ENCODE peak calls at places on chromosomes 6 and 20, in five cellular contexts. F, N, K, S and P are unnamed samples.

GRCh38 chr20:48684501-48685041 is 143.2 kb downstream of the PREX1 start:
- DNase-seq in K (no peak), S (no peak), F (no peak), N (no peak), P (peak; percentile 64)

GRCh38 chr20:35601021-35601973 is 14.3 kb upstream of the SPAG4 start:
- DNase-seq in F (peak; percentile 72), K (peak; percentile 89), S (peak; percentile 72), N (peak; percentile 84), P (peak; percentile 83)

GRCh38 chr20:25629816-25630499 is 6.1 kb upstream of the NANP start:
- DNase-seq in S (no peak), F (no peak), N (no peak), K (no peak), P (no peak)

GRCh38 chr6:5036309-5036708 is 32.5 kb upstream of the RPP40 start:
- DNase-seq in N (no peak), K (no peak), F (peak; percentile 67), S (peak; percentile 62), P (no peak)

GRCh38 chr20:62631336-62632317 is 10.7 kb upstream of the SLCO4A1 start:
- DNase-seq in K (peak; percentile 26), S (no peak), F (no peak), N (no peak), P (no peak)

GRCh38 chr6:105318660-105319059 is 84.2 kb downstream of the PREP start:
- DNase-seq in N (no peak), S (peak; percentile 32), F (peak; percentile 51), K (no peak), P (no peak)

GRCh38 chr20:33791959-33792597 is 19.1 kb upstream of the CHMP4B start:
- DNase-seq in K (peak; percentile 75), S (peak; percentile 44), F (peak; percentile 37), N (peak; percentile 52), P (peak; percentile 51)

GRCh38 chr6:146962332-146962731 is 241.9 kb upstream of the STXBP5 start:
- DNase-seq in F (no peak), N (no peak), S (no peak), K (no peak), P (no peak)

GRCh38 chr20:62888910-62889309 is 27.3 kb upstream of the TCFL5 start:
- DNase-seq in F (no peak), K (no peak), S (no peak), N (no peak), P (no peak)

GRCh38 chr6:18115356-18115755 is 7.1 kb downstream of the NHLRC1 start:
- DNase-seq in K (no peak), F (no peak), N (no peak), S (no peak), P (no peak)

GRCh38 chr6:33116417-33116816 is 40.6 kb downstream of the HLA-DPB1 start:
- DNase-seq in N (no peak), F (no peak), K (no peak), S (no peak), P (no peak)

GRCh38 chr6:28124350-28124970 is at the start of gene ZSCAN16:
- DNase-seq in S (peak; percentile 85), N (peak; percentile 78), F (peak; percentile 79), K (peak; percentile 91), P (peak; percentile 78)

GRCh38 chr6:117558818-117559217 is 43.5 kb downstream of the GOPC start:
- DNase-seq in K (no peak), F (no peak), N (no peak), S (no peak), P (no peak)

GRCh38 chr6:134002821-134003220 is 49.6 kb downstream of the SLC2A12 start:
- DNase-seq in F (peak; percentile 37), K (no peak), S (no peak), N (no peak), P (no peak)

GRCh38 chr6:25882066-25882496 is 8.0 kb upstream of the SLC17A3 start:
- DNase-seq in N (peak; percentile 8), K (peak; percentile 64), F (no peak), S (no peak), P (no peak)

GRCh38 chr6:88538130-88538706 is 372.1 kb upstream of the CNR1 start:
- DNase-seq in N (peak; percentile 16), S (no peak), K (no peak), F (no peak), P (no peak)

GRCh38 chr6:143183735-143184134 is 123.0 kb downstream of the AIG1 start:
- DNase-seq in N (no peak), F (no peak), K (no peak), S (no peak), P (no peak)

GRCh38 chr6:7165736-7166296 is 58.1 kb downstream of the RREB1 start:
- DNase-seq in K (no peak), S (no peak), N (no peak), F (no peak), P (no peak)
- H3K4me1 ChIP-seq in K (peaks cover 79% of the 10 kb centered on the region), S (peaks cover 44% of the 10 kb centered on the region), N (peaks cover 25% of the 10 kb centered on the region), F (peaks cover 36% of the 10 kb centered on the region), P (peaks cover 84% of the 10 kb centered on the region)

DNA sequence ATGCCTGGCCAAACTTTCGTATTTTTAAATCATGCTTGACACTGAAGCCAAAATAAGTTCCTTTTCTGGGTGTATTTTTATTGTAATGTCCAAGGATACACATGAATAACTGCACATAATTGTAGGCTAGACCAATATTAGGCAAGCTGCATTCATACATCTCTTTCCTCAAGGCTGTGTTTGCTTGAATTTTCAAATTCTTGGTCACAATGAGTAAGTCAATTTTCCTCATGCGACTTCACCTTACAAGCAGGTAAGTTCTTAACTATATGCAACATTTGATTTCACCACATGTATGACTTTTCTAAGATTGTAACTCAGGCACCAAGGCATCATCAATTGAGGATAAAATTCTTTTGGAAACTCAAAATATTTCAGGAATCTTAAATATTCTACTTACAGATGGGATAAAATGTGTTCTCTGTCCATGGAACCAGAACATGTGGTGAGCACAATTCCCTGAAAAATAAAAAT is 112.4 kb upstream of the ZNF217 start:
- DNase-seq in K (no peak), N (no peak), S (no peak), F (peak; percentile 33), P (no peak)
- H3K27ac ChIP-seq in K (no peak overlapping the region), N (peak overlapping the region; percentile 30), S (peak overlapping the region; percentile 20), F (peak overlapping the region; percentile 71), P (no peak overlapping the region)

DNA sequence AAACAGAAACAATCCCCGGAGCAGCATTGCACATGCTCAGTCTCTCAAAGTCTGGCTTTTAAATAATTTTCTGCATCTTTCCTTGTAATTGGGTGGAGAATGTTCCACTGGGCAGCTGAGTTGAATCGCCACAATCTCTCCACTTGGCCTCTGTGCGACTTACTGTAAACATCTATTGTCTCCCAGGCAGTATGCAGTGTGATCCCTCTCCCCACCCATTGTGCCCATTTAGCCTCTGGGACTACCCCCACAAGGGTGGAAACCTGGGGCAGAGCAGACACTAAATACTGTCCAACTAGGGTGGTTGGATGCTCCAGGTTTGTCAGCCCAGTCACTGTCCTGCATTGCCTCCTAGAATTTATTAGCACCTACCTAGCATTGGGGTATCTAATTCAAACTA is 96.2 kb downstream of the JARID2 start:
- DNase-seq in K (no peak), S (no peak), N (no peak), F (no peak), P (no peak)
- H3K4me1 ChIP-seq in K (peaks cover 33% of the 10 kb centered on the region), S (peaks cover 2% of the 10 kb centered on the region), N (no peaks in the 10 kb centered on the region), F (peaks cover 17% of the 10 kb centered on the region), P (peaks cover 8% of the 10 kb centered on the region)

GRCh38 chr6:139425780-139426179 is 51.3 kb upstream of the CITED2 start:
- DNase-seq in S (no peak), F (no peak), N (no peak), K (no peak), P (no peak)

GRCh38 chr6:139423970-139424667 is 49.7 kb upstream of the CITED2 start:
- DNase-seq in K (no peak), N (no peak), S (no peak), F (no peak), P (no peak)

GRCh38 chr6:139418426-139419132 is 44.1 kb upstream of the CITED2 start:
- DNase-seq in K (no peak), F (no peak), S (no peak), N (no peak), P (no peak)

GRCh38 chr6:139423037-139423698 is 48.7 kb upstream of the CITED2 start:
- DNase-seq in N (no peak), S (no peak), F (no peak), K (no peak), P (no peak)

DNA sequence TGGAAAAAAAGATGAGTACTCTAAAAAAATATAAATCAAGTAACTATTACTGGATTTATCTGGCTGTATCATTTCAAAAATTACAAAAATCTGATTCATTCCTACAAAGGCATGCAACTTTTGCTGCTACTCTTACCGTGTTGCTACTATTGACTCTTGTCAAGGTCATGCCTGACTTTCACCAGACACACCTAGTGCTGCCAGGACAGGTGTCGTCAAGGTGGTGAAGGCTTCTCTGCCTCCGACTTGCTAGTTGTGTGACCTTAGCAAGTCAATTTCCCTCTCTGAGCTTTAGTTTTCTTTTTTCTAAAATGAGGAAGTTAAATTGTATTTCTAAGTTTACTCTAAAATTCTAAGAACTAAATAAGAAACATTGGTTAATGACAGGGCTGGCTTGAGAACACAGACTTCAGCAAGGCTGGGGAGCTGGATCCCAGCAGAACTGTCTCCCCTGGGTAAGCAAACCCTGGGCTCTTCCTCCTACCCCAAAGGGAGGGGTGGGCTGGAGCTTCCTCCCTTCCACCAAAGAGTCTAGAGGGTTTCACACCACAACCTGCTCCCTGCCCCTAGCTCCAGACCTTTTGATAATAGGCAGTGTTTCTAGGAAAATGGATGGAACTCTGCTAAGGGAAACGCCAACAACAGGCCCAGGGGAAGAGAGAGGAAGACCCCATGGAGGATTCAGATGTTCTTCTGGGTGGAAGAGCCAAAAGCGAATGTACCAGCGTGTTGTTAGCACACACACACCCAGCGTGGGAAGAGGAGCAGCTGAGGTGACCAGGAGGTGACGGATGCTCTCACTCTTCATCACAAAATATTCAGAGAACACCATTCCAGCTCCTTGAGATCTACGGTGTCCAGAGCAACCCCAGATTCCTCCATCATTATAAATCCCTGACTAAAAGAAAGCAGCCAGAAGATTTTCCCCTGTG is 47.9 kb upstream of the CITED2 start:
- DNase-seq in S (no peak), N (no peak), K (no peak), F (no peak), P (peak; percentile 81)
- H3K27ac ChIP-seq in S (no peak overlapping the region), N (no peak overlapping the region), K (no peak overlapping the region), F (no peak overlapping the region), P (no peak overlapping the region)

GRCh38 chr6:42935322-42935721 is 6.0 kb downstream of the CNPY3 start:
- DNase-seq in N (no peak), S (no peak), K (no peak), F (no peak), P (no peak)
- H3K4me1 ChIP-seq in N (peaks cover 7% of the 10 kb centered on the region), S (peaks cover 3% of the 10 kb centered on the region), K (peaks cover 13% of the 10 kb centered on the region), F (peaks cover 5% of the 10 kb centered on the region), P (peaks cover 79% of the 10 kb centered on the region)

DNA sequence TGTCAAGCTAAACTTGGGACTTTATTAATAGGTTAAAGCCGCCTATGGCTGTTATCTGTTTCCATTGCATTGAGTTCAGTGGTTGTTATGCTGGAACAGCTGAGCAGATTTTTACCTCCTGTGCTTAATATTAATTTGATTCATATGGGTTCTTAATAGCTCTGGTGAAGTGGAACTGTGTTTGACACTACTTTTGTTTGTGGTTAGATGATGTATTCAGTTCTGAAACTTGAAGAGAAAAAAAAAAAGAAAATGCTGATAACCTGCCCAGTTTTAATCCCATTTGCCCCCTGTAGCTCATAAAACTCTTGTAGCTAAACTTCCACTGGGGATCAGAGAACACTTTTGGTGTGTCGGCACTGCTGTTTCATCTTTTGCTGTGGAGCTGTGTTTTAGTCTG is 117.8 kb downstream of the ZDHHC14 start:
- DNase-seq in K (no peak), N (no peak), S (no peak), F (no peak), P (no peak)
- H3K27ac ChIP-seq in K (no peak overlapping the region), N (no peak overlapping the region), S (no peak overlapping the region), F (no peak overlapping the region), P (no peak overlapping the region)

GRCh38 chr20:37697314-37697713 is 3.5 kb downstream of the CTNNBL1 start:
- DNase-seq in F (no peak), N (no peak), K (no peak), S (no peak), P (peak; percentile 24)
- H3K4me1 ChIP-seq in F (peaks cover 2% of the 10 kb centered on the region), N (peaks cover 2% of the 10 kb centered on the region), K (peaks cover 37% of the 10 kb centered on the region), S (no peaks in the 10 kb centered on the region), P (peaks cover 15% of the 10 kb centered on the region)

GRCh38 chr6:83307849-83308248 is 114.7 kb downstream of the RWDD2A start:
- DNase-seq in K (no peak), F (no peak), N (no peak), S (no peak), P (no peak)
- H3K27ac ChIP-seq in K (no peak overlapping the region), F (no peak overlapping the region), N (no peak overlapping the region), S (no peak overlapping the region), P (no peak overlapping the region)